ENCODE peak calls at places on chromosome 16, in ten cellular contexts. O, M, S, N, G, H, T, Z, W and J are unnamed samples.
A peak's percentile ranks its signal among the peaks of the same experiment; 100 is the strongest.

GRCh38 chr16:50974438-50975036 is 176.5 kb downstream of the SALL1 start:
- DNase-seq in O (no peak), M (no peak), S (no peak), N (no peak), G (peak; percentile 12), H (no peak), T (no peak), Z (no peak), W (no peak), J (no peak)

GRCh38 chr16:7304257-7304656 is 28.4 kb upstream of the RBFOX1 start:
- DNase-seq in O (peak; percentile 44), M (peak; percentile 42), S (no peak), N (no peak), G (no peak), H (no peak), T (no peak), Z (no peak), W (no peak), J (no peak)

GRCh38 chr16:22898874-22899348 is 84.9 kb downstream of the HS3ST2 start:
- DNase-seq in O (peak; percentile 78), M (peak; percentile 89), S (peak; percentile 5), N (peak; percentile 96), G (peak; percentile 75), H (peak; percentile 77), T (peak; percentile 1), Z (peak; percentile 61), W (peak; percentile 49), J (peak; percentile 70)

GRCh38 chr16:82655315-82655714 is 28.5 kb downstream of the CDH13 start:
- DNase-seq in O (no peak), M (no peak), S (peak; percentile 62), N (no peak), G (peak; percentile 90), H (no peak), T (peak; percentile 17), Z (peak; percentile 49), W (peak; percentile 84), J (no peak)

GRCh38 chr16:27222499-27223225 is 19.3 kb downstream of the KDM8 start:
- DNase-seq in O (no peak), M (peak; percentile 30), S (no peak), N (no peak), G (peak; percentile 24), H (peak; percentile 85), T (no peak), Z (no peak), W (no peak), J (no peak)

GRCh38 chr16:87791295-87792204 is 25.8 kb upstream of the KLHDC4 start:
- DNase-seq in O (peak; percentile 77), M (peak; percentile 95), S (no peak), N (no peak), G (no peak), H (no peak), T (no peak), Z (no peak), W (no peak), J (no peak)

GRCh38 chr16:53372942-53373871 is 61.1 kb upstream of the RBL2 start:
- DNase-seq in O (peak; percentile 70), M (peak; percentile 10), S (peak; percentile 70), N (peak; percentile 91), G (no peak), H (peak; percentile 61), T (peak; percentile 78), Z (no peak), W (peak; percentile 81), J (no peak)

GRCh38 chr16:10076037-10076436 is 106.2 kb downstream of the GRIN2A start:
- DNase-seq in O (no peak), M (no peak), S (no peak), N (no peak), G (no peak), H (no peak), T (no peak), Z (no peak), W (no peak), J (no peak)

GRCh38 chr16:50096791-50097190 is 31.0 kb downstream of the HEATR3 start:
- DNase-seq in O (no peak), M (no peak), S (no peak), N (no peak), G (peak; percentile 45), H (no peak), T (no peak), Z (peak; percentile 36), W (no peak), J (no peak)

GRCh38 chr16:13507530-13507929 is 412.4 kb upstream of the ERCC4 start:
- DNase-seq in O (no peak), M (no peak), S (no peak), N (no peak), G (no peak), H (no peak), T (no peak), Z (no peak), W (no peak), J (no peak)

GRCh38 chr16:46607529-46607928 is 13.7 kb downstream of the SHCBP1 start:
- DNase-seq in O (no peak), M (peak; percentile 20), S (no peak), N (peak; percentile 26), G (peak; percentile 76), H (no peak), T (no peak), Z (peak; percentile 51), W (no peak), J (peak; percentile 71)